ENCODE peak calls at places on chromosomes 13 and 19, in eight cellular contexts. One of them, this sample, is unnamed.

GRCh38 chr13:109274188-109274821 is 512.1 kb downstream of the IRS2 start:
- DNase-seq in body of pancreas: peak; percentile 3
- DNase-seq in mammary epithelial cell: peak; percentile 32
- DNase-seq in BE2C: no peak
- DNase-seq in occipital lobe: no peak
- DNase-seq in stimulated activated CD4-positive, alpha-beta T cell treated with anti-CD3 and anti-CD28 coated beads, Interleukin-4, amount 100 ng/mL, for 24 hours: no peak
- DNase-seq in left ventricle myocardium inferior: no peak
- DNase-seq in CD4-positive, alpha-beta memory T cell: no peak
- DNase-seq in this sample: no peak

GRCh38 chr13:51325837-51326236 is 13.7 kb upstream of the SERPINE3 start:
- DNase-seq in stimulated activated CD4-positive, alpha-beta T cell treated with anti-CD3 and anti-CD28 coated beads, Interleukin-4, amount 100 ng/mL, for 24 hours: no peak
- DNase-seq in BE2C: no peak
- DNase-seq in body of pancreas: no peak
- DNase-seq in mammary epithelial cell: peak; percentile 11
- DNase-seq in CD4-positive, alpha-beta memory T cell: no peak
- DNase-seq in occipital lobe: peak; percentile 13
- DNase-seq in left ventricle myocardium inferior: no peak
- DNase-seq in this sample: no peak

GRCh38 chr19:35451278-35452096 is 3.4 kb downstream of the FFAR2 start:
- DNase-seq in occipital lobe: no peak
- DNase-seq in CD4-positive, alpha-beta memory T cell: peak; percentile 37
- DNase-seq in BE2C: no peak
- DNase-seq in left ventricle myocardium inferior: no peak
- DNase-seq in mammary epithelial cell: no peak
- DNase-seq in body of pancreas: no peak
- DNase-seq in stimulated activated CD4-positive, alpha-beta T cell treated with anti-CD3 and anti-CD28 coated beads, Interleukin-4, amount 100 ng/mL, for 24 hours: peak; percentile 31
- DNase-seq in this sample: peak; percentile 30

GRCh38 chr13:80438521-80438920 is 97.6 kb upstream of the SPRY2 start:
- DNase-seq in CD4-positive, alpha-beta memory T cell: no peak
- DNase-seq in mammary epithelial cell: no peak
- DNase-seq in body of pancreas: no peak
- DNase-seq in BE2C: no peak
- DNase-seq in stimulated activated CD4-positive, alpha-beta T cell treated with anti-CD3 and anti-CD28 coated beads, Interleukin-4, amount 100 ng/mL, for 24 hours: no peak
- DNase-seq in left ventricle myocardium inferior: no peak
- DNase-seq in occipital lobe: no peak
- DNase-seq in this sample: no peak

GRCh38 chr19:6069268-6069771 is 41.0 kb downstream of the RFX2 start:
- DNase-seq in CD4-positive, alpha-beta memory T cell: peak; percentile 41
- DNase-seq in stimulated activated CD4-positive, alpha-beta T cell treated with anti-CD3 and anti-CD28 coated beads, Interleukin-4, amount 100 ng/mL, for 24 hours: no peak
- DNase-seq in body of pancreas: no peak
- DNase-seq in occipital lobe: no peak
- DNase-seq in BE2C: no peak
- DNase-seq in left ventricle myocardium inferior: no peak
- DNase-seq in mammary epithelial cell: no peak
- DNase-seq in this sample: peak; percentile 24

GRCh38 chr19:27780367-27781065 is 1432.4 kb downstream of the UQCRFS1 start:
- DNase-seq in occipital lobe: no peak
- DNase-seq in CD4-positive, alpha-beta memory T cell: no peak
- DNase-seq in BE2C: no peak
- DNase-seq in stimulated activated CD4-positive, alpha-beta T cell treated with anti-CD3 and anti-CD28 coated beads, Interleukin-4, amount 100 ng/mL, for 24 hours: no peak
- DNase-seq in mammary epithelial cell: no peak
- DNase-seq in body of pancreas: no peak
- DNase-seq in left ventricle myocardium inferior: no peak
- DNase-seq in this sample: no peak

GRCh38 chr19:41431426-41432386 is 4.5 kb upstream of the B3GNT8 start:
- DNase-seq in CD4-positive, alpha-beta memory T cell: no peak
- DNase-seq in BE2C: peak; percentile 47
- DNase-seq in mammary epithelial cell: peak; percentile 25
- DNase-seq in body of pancreas: peak; percentile 53
- DNase-seq in stimulated activated CD4-positive, alpha-beta T cell treated with anti-CD3 and anti-CD28 coated beads, Interleukin-4, amount 100 ng/mL, for 24 hours: no peak
- DNase-seq in left ventricle myocardium inferior: peak; percentile 82
- DNase-seq in occipital lobe: no peak
- DNase-seq in this sample: peak; percentile 10

GRCh38 chr13:52850396-52851152 is 2.1 kb upstream of the PCDH8 start:
- DNase-seq in occipital lobe: peak; percentile 37
- DNase-seq in CD4-positive, alpha-beta memory T cell: peak; percentile 6
- DNase-seq in mammary epithelial cell: peak; percentile 42
- DNase-seq in stimulated activated CD4-positive, alpha-beta T cell treated with anti-CD3 and anti-CD28 coated beads, Interleukin-4, amount 100 ng/mL, for 24 hours: peak; percentile 26
- DNase-seq in left ventricle myocardium inferior: peak; percentile 72
- DNase-seq in BE2C: peak; percentile 68
- DNase-seq in body of pancreas: peak; percentile 72
- DNase-seq in this sample: no peak

GRCh38 chr19:39413903-39414608 is 1.6 kb downstream of the PLEKHG2 start:
- DNase-seq in stimulated activated CD4-positive, alpha-beta T cell treated with anti-CD3 and anti-CD28 coated beads, Interleukin-4, amount 100 ng/mL, for 24 hours: no peak
- DNase-seq in CD4-positive, alpha-beta memory T cell: no peak
- DNase-seq in mammary epithelial cell: no peak
- DNase-seq in body of pancreas: no peak
- DNase-seq in left ventricle myocardium inferior: no peak
- DNase-seq in BE2C: peak; percentile 61
- DNase-seq in occipital lobe: no peak
- DNase-seq in this sample: no peak

GRCh38 chr13:28735481-28736029 is 16.8 kb upstream of the SLC46A3 start:
- DNase-seq in left ventricle myocardium inferior: no peak
- DNase-seq in CD4-positive, alpha-beta memory T cell: no peak
- DNase-seq in occipital lobe: no peak
- DNase-seq in mammary epithelial cell: no peak
- DNase-seq in stimulated activated CD4-positive, alpha-beta T cell treated with anti-CD3 and anti-CD28 coated beads, Interleukin-4, amount 100 ng/mL, for 24 hours: no peak
- DNase-seq in BE2C: no peak
- DNase-seq in body of pancreas: no peak
- DNase-seq in this sample: no peak

GRCh38 chr13:113769881-113770280 is 10.9 kb downstream of the TMEM255B start:
- DNase-seq in mammary epithelial cell: no peak
- DNase-seq in body of pancreas: no peak
- DNase-seq in BE2C: no peak
- DNase-seq in stimulated activated CD4-positive, alpha-beta T cell treated with anti-CD3 and anti-CD28 coated beads, Interleukin-4, amount 100 ng/mL, for 24 hours: no peak
- DNase-seq in CD4-positive, alpha-beta memory T cell: no peak
- DNase-seq in occipital lobe: no peak
- DNase-seq in left ventricle myocardium inferior: no peak
- DNase-seq in this sample: no peak